ENCODE peak calls at places on chromosomes 7 and 10, in four cellular contexts. One of them, this sample, is unnamed.

GRCh38 chr7:84455788-84456187 is 261.2 kb upstream of the SEMA3A start:
- DNase-seq in SK-N-SH: no peak
- DNase-seq in A549: no peak
- DNase-seq in HepG2: no peak
- DNase-seq in this sample: no peak

GRCh38 chr10:95183132-95183450 is 10.9 kb upstream of the ACSM6 start:
- DNase-seq in A549: no peak
- DNase-seq in SK-N-SH: no peak
- DNase-seq in HepG2: no peak
- DNase-seq in this sample: no peak

GRCh38 chr7:114310344-114311118 is 104.1 kb upstream of the FOXP2 start:
- DNase-seq in SK-N-SH: no peak
- DNase-seq in A549: no peak
- DNase-seq in HepG2: no peak
- DNase-seq in this sample: no peak

GRCh38 chr10:5738427-5738826 is 53.8 kb downstream of the TASOR2 start:
- DNase-seq in A549: no peak
- DNase-seq in SK-N-SH: no peak
- DNase-seq in HepG2: no peak
- DNase-seq in this sample: no peak

GRCh38 chr10:91758303-91759146 is 39.7 kb upstream of the TNKS2 start:
- DNase-seq in HepG2: peak; percentile 72
- DNase-seq in A549: peak; percentile 78
- DNase-seq in SK-N-SH: peak; percentile 36
- DNase-seq in this sample: no peak

GRCh38 chr7:14841086-14841485 is 61.5 kb downstream of the DGKB start:
- DNase-seq in HepG2: no peak
- DNase-seq in SK-N-SH: no peak
- DNase-seq in A549: no peak
- DNase-seq in this sample: no peak

GRCh38 chr7:31251441-31251840 is 89.1 kb downstream of the NEUROD6 start:
- DNase-seq in HepG2: no peak
- DNase-seq in SK-N-SH: no peak
- DNase-seq in A549: no peak
- DNase-seq in this sample: no peak

GRCh38 chr10:58781873-58782488 is 269.3 kb downstream of the BICC1 start:
- DNase-seq in SK-N-SH: peak; percentile 36
- DNase-seq in HepG2: peak; percentile 42
- DNase-seq in A549: peak; percentile 54
- DNase-seq in this sample: peak; percentile 48

GRCh38 chr7:14351167-14351566 is 361.7 kb upstream of the ETV1 start:
- DNase-seq in HepG2: no peak
- DNase-seq in A549: no peak
- DNase-seq in SK-N-SH: no peak
- DNase-seq in this sample: no peak

GRCh38 chr7:14596421-14596820 is 306.1 kb downstream of the DGKB start:
- DNase-seq in HepG2: no peak
- DNase-seq in A549: no peak
- DNase-seq in SK-N-SH: no peak
- DNase-seq in this sample: no peak

GRCh38 chr10:51014680-51015425 is 59.4 kb upstream of the PRKG1 start:
- DNase-seq in A549: no peak
- DNase-seq in HepG2: no peak
- DNase-seq in SK-N-SH: no peak
- DNase-seq in this sample: no peak

GRCh38 chr7:149875396-149875795 is 1.6 kb downstream of the ATP6V0E2 start:
- DNase-seq in SK-N-SH: no peak
- DNase-seq in A549: no peak
- DNase-seq in HepG2: no peak
- DNase-seq in this sample: no peak

GRCh38 chr10:82982110-82982608 is 1107.2 kb downstream of the NRG3 start:
- DNase-seq in HepG2: no peak
- DNase-seq in A549: peak; percentile 28
- DNase-seq in SK-N-SH: no peak
- DNase-seq in this sample: no peak

GRCh38 chr10:123912466-123913201 is 21.0 kb upstream of the CPXM2 start:
- DNase-seq in A549: no peak
- DNase-seq in SK-N-SH: no peak
- DNase-seq in HepG2: no peak
- DNase-seq in this sample: no peak

GRCh38 chr7:88429382-88429781 is 122.7 kb upstream of the STEAP4 start:
- DNase-seq in HepG2: no peak
- DNase-seq in SK-N-SH: no peak
- DNase-seq in A549: peak; percentile 6
- DNase-seq in this sample: no peak

GRCh38 chr7:4794591-4795350 is 19.3 kb downstream of the AP5Z1 start:
- DNase-seq in HepG2: no peak
- DNase-seq in A549: no peak
- DNase-seq in SK-N-SH: no peak
- DNase-seq in this sample: no peak

GRCh38 chr7:41910916-41911315 is 208.0 kb upstream of the INHBA start:
- DNase-seq in SK-N-SH: no peak
- DNase-seq in A549: no peak
- DNase-seq in HepG2: no peak
- DNase-seq in this sample: no peak

GRCh38 chr10:6204341-6205191 is 1.8 kb downstream of the PFKFB3 start:
- DNase-seq in SK-N-SH: peak; percentile 54
- DNase-seq in HepG2: no peak
- DNase-seq in A549: peak; percentile 62
- DNase-seq in this sample: no peak

GRCh38 chr10:22086730-22087364 is 83.3 kb upstream of the DNAJC1 start:
- DNase-seq in SK-N-SH: peak; percentile 15
- DNase-seq in A549: peak; percentile 44
- DNase-seq in HepG2: peak; percentile 33
- DNase-seq in this sample: peak; percentile 20

GRCh38 chr10:96410296-96410695 is 51.5 kb upstream of the OPALIN start:
- DNase-seq in A549: no peak
- DNase-seq in HepG2: no peak
- DNase-seq in SK-N-SH: no peak
- DNase-seq in this sample: no peak

GRCh38 chr7:135974667-135975066 is 2.5 kb downstream of the MTPN start:
- DNase-seq in A549: no peak
- DNase-seq in HepG2: no peak
- DNase-seq in SK-N-SH: no peak
- DNase-seq in this sample: no peak

GRCh38 chr10:77877461-77878344 is 48.9 kb downstream of the DLG5 start:
- DNase-seq in HepG2: no peak
- DNase-seq in A549: no peak
- DNase-seq in SK-N-SH: peak; percentile 80
- DNase-seq in this sample: no peak

GRCh38 chr7:40301486-40302065 is 166.8 kb downstream of the SUGCT start:
- DNase-seq in HepG2: no peak
- DNase-seq in SK-N-SH: no peak
- DNase-seq in A549: no peak
- DNase-seq in this sample: no peak

GRCh38 chr7:122550545-122550944 is 148.4 kb downstream of the RNF133 start:
- DNase-seq in SK-N-SH: no peak
- DNase-seq in HepG2: no peak
- DNase-seq in A549: no peak
- DNase-seq in this sample: no peak

GRCh38 chr7:82528577-82529305 is 85.2 kb upstream of the CACNA2D1 start:
- DNase-seq in A549: no peak
- DNase-seq in SK-N-SH: no peak
- DNase-seq in HepG2: no peak
- DNase-seq in this sample: no peak

GRCh38 chr10:33155720-33156638 is 178.5 kb downstream of the NRP1 start:
- DNase-seq in SK-N-SH: peak; percentile 41
- DNase-seq in A549: peak; percentile 98
- DNase-seq in HepG2: peak; percentile 99
- DNase-seq in this sample: peak; percentile 28

GRCh38 chr7:129640400-129640799 is 28.9 kb downstream of the NRF1 start:
- DNase-seq in A549: no peak
- DNase-seq in SK-N-SH: no peak
- DNase-seq in HepG2: no peak
- DNase-seq in this sample: no peak

GRCh38 chr10:63681965-63682704 is 160.9 kb downstream of the REEP3 start:
- DNase-seq in A549: peak; percentile 36
- DNase-seq in HepG2: no peak
- DNase-seq in SK-N-SH: no peak
- DNase-seq in this sample: no peak

GRCh38 chr7:16587785-16588184 is 57.8 kb downstream of the ANKMY2 start:
- DNase-seq in HepG2: no peak
- DNase-seq in A549: no peak
- DNase-seq in SK-N-SH: no peak
- DNase-seq in this sample: no peak

GRCh38 chr7:21454182-21454581 is 26.3 kb downstream of the SP4 start:
- DNase-seq in A549: no peak
- DNase-seq in HepG2: no peak
- DNase-seq in SK-N-SH: no peak
- DNase-seq in this sample: no peak

GRCh38 chr7:157658851-157659412 is 322.1 kb downstream of the DNAJB6 start:
- DNase-seq in HepG2: no peak
- DNase-seq in SK-N-SH: peak; percentile 62
- DNase-seq in A549: no peak
- DNase-seq in this sample: no peak

GRCh38 chr10:112115781-112116385 is 67.7 kb downstream of the GPAM start:
- DNase-seq in A549: peak; percentile 33
- DNase-seq in SK-N-SH: peak; percentile 67
- DNase-seq in HepG2: peak; percentile 55
- DNase-seq in this sample: peak; percentile 47

GRCh38 chr7:38542156-38542555 is 89.0 kb downstream of the AMPH start:
- DNase-seq in A549: no peak
- DNase-seq in SK-N-SH: no peak
- DNase-seq in HepG2: no peak
- DNase-seq in this sample: no peak
- TF ChIP-seq CHD2 in A549: no peak
- TF ChIP-seq CHD2 in SK-N-SH: no peak
- TF ChIP-seq CHD2 in HepG2: no peak
- TF ChIP-seq CHD2 in this sample: no peak

DNA sequence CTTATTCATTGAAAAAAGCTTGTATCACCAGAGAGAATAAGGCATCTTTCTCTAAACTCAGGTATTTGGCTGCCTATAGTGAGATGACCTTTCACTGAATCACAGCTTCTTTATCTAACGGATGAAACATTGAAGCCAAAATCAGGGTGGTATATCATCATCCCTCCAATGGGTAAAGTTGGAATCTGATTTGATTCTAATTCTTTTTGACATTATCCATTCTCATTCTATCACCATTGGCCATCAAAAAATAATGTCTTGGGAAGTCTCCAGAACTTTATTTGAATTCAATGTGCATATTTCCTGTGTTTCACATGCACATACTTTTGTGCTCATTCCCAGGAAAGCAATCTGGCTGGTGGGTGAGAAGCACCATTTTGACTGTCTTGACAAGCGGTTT is 95.2 kb downstream of the PLPP4 start:
- DNase-seq in HepG2: no peak
- DNase-seq in A549: no peak
- DNase-seq in SK-N-SH: no peak
- DNase-seq in this sample: no peak
- TF ChIP-seq CHD2 in HepG2: no peak
- TF ChIP-seq CHD2 in A549: no peak
- TF ChIP-seq CHD2 in SK-N-SH: no peak
- TF ChIP-seq CHD2 in this sample: no peak

GRCh38 chr7:70182516-70182915 is 584.2 kb downstream of the AUTS2 start:
- DNase-seq in HepG2: no peak
- DNase-seq in SK-N-SH: no peak
- DNase-seq in A549: no peak
- DNase-seq in this sample: no peak

GRCh38 chr7:70177166-70177565 is 578.9 kb downstream of the AUTS2 start:
- DNase-seq in A549: no peak
- DNase-seq in HepG2: no peak
- DNase-seq in SK-N-SH: no peak
- DNase-seq in this sample: no peak

GRCh38 chr7:70178787-70179186 is 580.5 kb downstream of the AUTS2 start:
- DNase-seq in SK-N-SH: no peak
- DNase-seq in HepG2: no peak
- DNase-seq in A549: peak; percentile 58
- DNase-seq in this sample: no peak

GRCh38 chr7:70183278-70183677 is 585.0 kb downstream of the AUTS2 start:
- DNase-seq in SK-N-SH: no peak
- DNase-seq in A549: no peak
- DNase-seq in HepG2: no peak
- DNase-seq in this sample: no peak

GRCh38 chr7:70178206-70178605 is 579.9 kb downstream of the AUTS2 start:
- DNase-seq in A549: no peak
- DNase-seq in HepG2: no peak
- DNase-seq in SK-N-SH: no peak
- DNase-seq in this sample: no peak
- TF ChIP-seq CHD2 in A549: no peak
- TF ChIP-seq CHD2 in HepG2: no peak
- TF ChIP-seq CHD2 in SK-N-SH: no peak
- TF ChIP-seq CHD2 in this sample: no peak

GRCh38 chr7:155792315-155792960 is 19.8 kb downstream of the SHH start:
- DNase-seq in HepG2: no peak
- DNase-seq in SK-N-SH: peak; percentile 43
- DNase-seq in A549: no peak
- DNase-seq in this sample: no peak
- TF ChIP-seq CHD2 in HepG2: no peak
- TF ChIP-seq CHD2 in SK-N-SH: no peak
- TF ChIP-seq CHD2 in A549: no peak
- TF ChIP-seq CHD2 in this sample: no peak

GRCh38 chr10:117980216-117980615 is 66.5 kb downstream of the RAB11FIP2 start:
- DNase-seq in SK-N-SH: no peak
- DNase-seq in A549: peak; percentile 14
- DNase-seq in HepG2: no peak
- DNase-seq in this sample: no peak
- TF ChIP-seq CHD2 in SK-N-SH: no peak
- TF ChIP-seq CHD2 in A549: no peak
- TF ChIP-seq CHD2 in HepG2: no peak
- TF ChIP-seq CHD2 in this sample: no peak

GRCh38 chr7:55569797-55570196 is 2.5 kb downstream of the VOPP1 start:
- DNase-seq in SK-N-SH: no peak
- DNase-seq in HepG2: no peak
- DNase-seq in A549: no peak
- DNase-seq in this sample: no peak
- TF ChIP-seq CHD2 in SK-N-SH: no peak
- TF ChIP-seq CHD2 in HepG2: no peak
- TF ChIP-seq CHD2 in A549: no peak
- TF ChIP-seq CHD2 in this sample: no peak

This sample was measured in K562.